ENCODE peak calls at places on chromosomes 2 and 18, in nine cellular contexts. U is adrenal gland, O is coronary artery, H is cardiac muscle cell, D is A549, K is psoas muscle, Q is astrocyte of the spinal cord, W is lower lobe of right lung, S is hepatocyte. J is an unnamed sample.

GRCh38 chr2:168216351-168217005 is 30.9 kb downstream of the STK39 start:
- DNase-seq in U (no peak), O (no peak), H (peak; percentile 38), D (no peak), K (no peak), Q (peak; percentile 59), W (no peak), S (no peak), J (peak; percentile 63)

GRCh38 chr2:209977386-209978239 is 24.8 kb upstream of the RPE start:
- DNase-seq in U (no peak), O (no peak), H (peak; percentile 60), D (peak; percentile 15), K (no peak), Q (peak; percentile 50), W (no peak), S (peak; percentile 40), J (peak; percentile 5)

GRCh38 chr2:19810637-19811036 is 91.1 kb downstream of the TTC32 start:
- DNase-seq in U (no peak), O (no peak), H (no peak), D (no peak), K (peak; percentile 66), Q (no peak), W (no peak), S (no peak), J (peak; percentile 56)

GRCh38 chr2:25358249-25358815 is 16.6 kb upstream of the DNMT3A start:
- DNase-seq in U (no peak), O (no peak), H (no peak), D (no peak), K (peak; percentile 39), Q (no peak), W (no peak), S (no peak), J (no peak)

GRCh38 chr2:97785818-97786217 is 72.4 kb downstream of the ZAP70 start:
- DNase-seq in U (no peak), O (no peak), H (peak; percentile 24), D (no peak), K (no peak), Q (no peak), W (no peak), S (no peak), J (no peak)

GRCh38 chr2:25677877-25678276 is 4.5 kb upstream of the DTNB start:
- DNase-seq in U (no peak), O (no peak), H (no peak), D (no peak), K (no peak), Q (no peak), W (no peak), S (no peak), J (no peak)

GRCh38 chr2:47174731-47175361 is 19.7 kb upstream of the STPG4 start:
- DNase-seq in U (peak; percentile 77), O (no peak), H (peak; percentile 59), D (peak; percentile 82), K (no peak), Q (peak; percentile 77), W (peak; percentile 60), S (peak; percentile 61), J (peak; percentile 50)

GRCh38 chr2:231467613-231468525 is 3.6 kb upstream of the NCL start:
- DNase-seq in U (no peak), O (peak; percentile 71), H (no peak), D (no peak), K (no peak), Q (no peak), W (no peak), S (no peak), J (no peak)

GRCh38 chr18:8699126-8699525 is 6.2 kb upstream of the MTCL1 start:
- DNase-seq in U (no peak), O (no peak), H (no peak), D (no peak), K (no peak), Q (no peak), W (no peak), S (no peak), J (no peak)

GRCh38 chr2:96923810-96924774 is 54.2 kb upstream of the SEMA4C start:
- DNase-seq in U (no peak), O (no peak), H (no peak), D (no peak), K (peak; percentile 17), Q (no peak), W (no peak), S (no peak), J (no peak)

GRCh38 chr18:72999971-73000607 is 132.3 kb upstream of the NETO1 start:
- DNase-seq in U (no peak), O (no peak), H (no peak), D (no peak), K (no peak), Q (no peak), W (no peak), S (no peak), J (no peak)

GRCh38 chr18:37566479-37567060 is 972 bp upstream of the CELF4 start:
- DNase-seq in U (peak; percentile 61), O (no peak), H (no peak), D (no peak), K (no peak), Q (no peak), W (no peak), S (no peak), J (no peak)

GRCh38 chr2:95300391-95300938 is 3.3 kb downstream of the KCNIP3 start:
- DNase-seq in U (no peak), O (no peak), H (no peak), D (no peak), K (no peak), Q (no peak), W (no peak), S (no peak), J (no peak)

GRCh38 chr2:181393472-181393871 is 63.7 kb upstream of the ITGA4 start:
- DNase-seq in U (no peak), O (no peak), H (peak; percentile 52), D (peak; percentile 7), K (no peak), Q (peak; percentile 80), W (no peak), S (no peak), J (peak; percentile 53)

GRCh38 chr2:126317797-126318431 is 338.0 kb upstream of the GYPC start:
- DNase-seq in U (no peak), O (no peak), H (peak; percentile 26), D (no peak), K (no peak), Q (no peak), W (no peak), S (no peak), J (no peak)

GRCh38 chr2:39146630-39147029 is 25.8 kb upstream of the SOS1 start:
- DNase-seq in U (no peak), O (no peak), H (no peak), D (no peak), K (no peak), Q (no peak), W (no peak), S (no peak), J (no peak)

GRCh38 chr2:163723881-163724280 is 11.9 kb downstream of the FIGN start:
- DNase-seq in U (no peak), O (no peak), H (no peak), D (no peak), K (no peak), Q (no peak), W (no peak), S (no peak), J (no peak)

GRCh38 chr18:48781041-48781989 is 169.4 kb downstream of the SMAD7 start:
- DNase-seq in U (peak; percentile 94), O (peak; percentile 99), H (peak; percentile 96), D (no peak), K (peak; percentile 83), Q (peak; percentile 50), W (peak; percentile 94), S (peak; percentile 92), J (peak; percentile 55)

DNA sequence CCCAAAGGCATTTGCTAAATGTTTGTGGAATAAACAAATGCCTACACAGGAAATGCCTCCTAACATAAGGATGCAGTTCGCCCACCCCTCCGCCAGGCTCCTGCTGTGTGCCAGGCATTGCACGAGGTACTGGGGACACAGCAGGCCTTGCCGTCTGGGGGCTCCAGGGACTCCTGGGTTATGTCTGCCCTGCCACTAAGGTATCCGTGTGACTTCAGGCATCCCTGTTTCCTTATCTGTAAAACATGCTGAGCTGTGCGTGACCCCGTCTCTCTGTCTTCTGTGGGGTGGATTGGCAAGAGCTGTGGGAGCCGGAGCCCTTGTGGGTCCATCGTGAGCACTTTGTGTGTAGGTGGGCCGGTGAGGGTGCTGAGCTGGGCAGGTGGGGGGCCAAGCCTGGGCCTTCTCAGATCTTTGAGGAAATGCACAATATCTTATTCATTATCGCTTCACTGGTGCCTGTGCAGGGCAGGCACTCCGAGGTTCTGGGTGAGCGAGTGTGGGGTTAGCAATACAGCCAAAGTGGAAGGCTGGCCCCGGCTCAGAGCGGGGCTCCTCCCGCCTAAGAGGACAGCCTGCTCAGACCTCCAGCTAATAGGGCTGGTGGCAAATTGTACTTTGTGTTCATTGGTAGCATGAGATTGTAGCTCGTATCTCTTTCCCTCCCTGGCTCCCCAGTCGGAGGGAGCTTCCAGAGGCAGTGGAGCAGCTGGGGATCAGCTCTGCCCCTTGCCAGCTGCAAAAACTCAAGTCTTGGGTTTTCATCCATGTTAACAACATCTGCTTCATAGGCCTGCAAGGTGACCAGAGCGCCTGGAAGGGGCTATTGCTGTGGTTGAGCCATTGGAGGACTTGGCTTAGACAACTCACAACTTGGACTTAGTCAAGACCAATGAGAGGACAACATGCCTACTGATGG is 126.8 kb downstream of the GLI2 start:
- DNase-seq in U (no peak), O (no peak), H (no peak), D (no peak), K (peak; percentile 34), Q (no peak), W (peak; percentile 36), S (no peak), J (no peak)
- TF ChIP-seq CTCF in U (no peak), O (no peak), H (no peak), D (no peak), K (no peak), Q (no peak), W (no peak), S (no peak), J (no peak)

GRCh38 chr2:12506846-12507245 is 209.9 kb upstream of the TRIB2 start:
- DNase-seq in U (no peak), O (no peak), H (no peak), D (no peak), K (no peak), Q (no peak), W (no peak), S (no peak), J (peak; percentile 57)
- H3K4me3 ChIP-seq in U (no peak overlapping the region), O (no peak overlapping the region), H (no peak overlapping the region), D (no peak overlapping the region), K (no peak overlapping the region), Q (no peak overlapping the region), W (no peak overlapping the region), S (no peak overlapping the region), J (no peak overlapping the region)

GRCh38 chr2:112020561-112020960 is 34.5 kb upstream of the TMEM87B start:
- DNase-seq in U (no peak), O (no peak), H (no peak), D (no peak), K (no peak), Q (no peak), W (no peak), S (no peak), J (peak; percentile 6)
- TF ChIP-seq CTCF in U (no peak), O (no peak), H (peak; percentile 22), D (no peak), K (no peak), Q (peak; percentile 38), W (no peak), S (no peak), J (peak; percentile 12)

GRCh38 chr2:169571571-169571970 is 2.1 kb downstream of the FASTKD1 start:
- DNase-seq in U (no peak), O (no peak), H (no peak), D (no peak), K (no peak), Q (no peak), W (no peak), S (no peak), J (no peak)
- H3K4me3 ChIP-seq in U (no peak overlapping the region), O (no peak overlapping the region), H (peak overlapping the region; percentile 49), D (no peak overlapping the region), K (no peak overlapping the region), Q (no peak overlapping the region), W (no peak overlapping the region), S (no peak overlapping the region), J (no peak overlapping the region)